ENCODE peak calls at places on chromosomes 16 and 17, in six cellular contexts. One of them, this sample, is unnamed.

GRCh38 chr16:66508914-66509496 is 40.9 kb downstream of the TK2 start:
- DNase-seq in GM12878: no peak
- DNase-seq in foreskin fibroblast: no peak
- DNase-seq in cardiac muscle cell: no peak
- DNase-seq in mucosa of descending colon: no peak
- DNase-seq in left ventricle myocardium inferior: no peak
- DNase-seq in this sample: no peak

GRCh38 chr16:72990003-72990521 is 57.9 kb downstream of the ZFHX3 start:
- DNase-seq in left ventricle myocardium inferior: peak
- DNase-seq in mucosa of descending colon: peak
- DNase-seq in cardiac muscle cell: peak
- DNase-seq in GM12878: no peak
- DNase-seq in foreskin fibroblast: peak
- DNase-seq in this sample: peak

GRCh38 chr17:29846298-29846697 is 83.7 kb downstream of the SSH2 start:
- DNase-seq in GM12878: no peak
- DNase-seq in mucosa of descending colon: no peak
- DNase-seq in left ventricle myocardium inferior: no peak
- DNase-seq in foreskin fibroblast: peak
- DNase-seq in cardiac muscle cell: no peak
- DNase-seq in this sample: no peak

GRCh38 chr17:50141026-50141749 is 9.3 kb downstream of the PPP1R9B start:
- DNase-seq in left ventricle myocardium inferior: no peak
- DNase-seq in mucosa of descending colon: no peak
- DNase-seq in GM12878: no peak
- DNase-seq in foreskin fibroblast: no peak
- DNase-seq in cardiac muscle cell: no peak
- DNase-seq in this sample: no peak

GRCh38 chr17:72496461-72496860 is 375.6 kb downstream of the SOX9 start:
- DNase-seq in cardiac muscle cell: no peak
- DNase-seq in foreskin fibroblast: no peak
- DNase-seq in mucosa of descending colon: no peak
- DNase-seq in GM12878: no peak
- DNase-seq in left ventricle myocardium inferior: no peak
- DNase-seq in this sample: no peak

GRCh38 chr16:50298075-50298460 is 31.7 kb downstream of the ADCY7 start:
- DNase-seq in mucosa of descending colon: no peak
- DNase-seq in foreskin fibroblast: no peak
- DNase-seq in left ventricle myocardium inferior: no peak
- DNase-seq in GM12878: no peak
- DNase-seq in cardiac muscle cell: no peak
- DNase-seq in this sample: no peak

GRCh38 chr16:82892327-82892726 is 265.6 kb downstream of the CDH13 start:
- DNase-seq in mucosa of descending colon: no peak
- DNase-seq in foreskin fibroblast: no peak
- DNase-seq in cardiac muscle cell: peak
- DNase-seq in left ventricle myocardium inferior: no peak
- DNase-seq in GM12878: no peak
- DNase-seq in this sample: peak

GRCh38 chr16:17275076-17275732 is 195.6 kb downstream of the XYLT1 start:
- DNase-seq in GM12878: no peak
- DNase-seq in left ventricle myocardium inferior: no peak
- DNase-seq in cardiac muscle cell: no peak
- DNase-seq in mucosa of descending colon: peak
- DNase-seq in foreskin fibroblast: peak
- DNase-seq in this sample: no peak

GRCh38 chr17:79620207-79621038 is 9.6 kb upstream of the RBFOX3 start:
- DNase-seq in GM12878: no peak
- DNase-seq in cardiac muscle cell: no peak
- DNase-seq in mucosa of descending colon: no peak
- DNase-seq in left ventricle myocardium inferior: peak
- DNase-seq in foreskin fibroblast: no peak
- DNase-seq in this sample: no peak

GRCh38 chr16:2432286-2432685 is 3.0 kb downstream of the CCNF start:
- DNase-seq in foreskin fibroblast: no peak
- DNase-seq in GM12878: no peak
- DNase-seq in mucosa of descending colon: no peak
- DNase-seq in cardiac muscle cell: no peak
- DNase-seq in left ventricle myocardium inferior: no peak
- DNase-seq in this sample: no peak

GRCh38 chr16:2429037-2429770 is at the start of gene CCNF:
- DNase-seq in GM12878: peak
- DNase-seq in cardiac muscle cell: peak
- DNase-seq in mucosa of descending colon: peak
- DNase-seq in left ventricle myocardium inferior: peak
- DNase-seq in foreskin fibroblast: peak
- DNase-seq in this sample: peak

GRCh38 chr16:2428787-2429036 is 535 bp upstream of the CCNF start:
- DNase-seq in foreskin fibroblast: no peak
- DNase-seq in cardiac muscle cell: no peak
- DNase-seq in GM12878: no peak
- DNase-seq in left ventricle myocardium inferior: no peak
- DNase-seq in mucosa of descending colon: no peak
- DNase-seq in this sample: no peak

GRCh38 chr16:2428051-2428786 is 1.0 kb upstream of the CCNF start:
- DNase-seq in cardiac muscle cell: peak
- DNase-seq in mucosa of descending colon: peak
- DNase-seq in left ventricle myocardium inferior: no peak
- DNase-seq in foreskin fibroblast: peak
- DNase-seq in GM12878: no peak
- DNase-seq in this sample: peak

GRCh38 chr16:2429771-2430663 is 770 bp downstream of the CCNF start:
- DNase-seq in cardiac muscle cell: peak
- DNase-seq in left ventricle myocardium inferior: no peak
- DNase-seq in mucosa of descending colon: peak
- DNase-seq in foreskin fibroblast: peak
- DNase-seq in GM12878: no peak
- DNase-seq in this sample: peak
- TF ChIP-seq CTCF in cardiac muscle cell: peak
- TF ChIP-seq CTCF in left ventricle myocardium inferior: no peak
- TF ChIP-seq CTCF in mucosa of descending colon: no peak
- TF ChIP-seq CTCF in foreskin fibroblast: peak
- TF ChIP-seq CTCF in GM12878: peak
- TF ChIP-seq CTCF in this sample: no peak

DNA sequence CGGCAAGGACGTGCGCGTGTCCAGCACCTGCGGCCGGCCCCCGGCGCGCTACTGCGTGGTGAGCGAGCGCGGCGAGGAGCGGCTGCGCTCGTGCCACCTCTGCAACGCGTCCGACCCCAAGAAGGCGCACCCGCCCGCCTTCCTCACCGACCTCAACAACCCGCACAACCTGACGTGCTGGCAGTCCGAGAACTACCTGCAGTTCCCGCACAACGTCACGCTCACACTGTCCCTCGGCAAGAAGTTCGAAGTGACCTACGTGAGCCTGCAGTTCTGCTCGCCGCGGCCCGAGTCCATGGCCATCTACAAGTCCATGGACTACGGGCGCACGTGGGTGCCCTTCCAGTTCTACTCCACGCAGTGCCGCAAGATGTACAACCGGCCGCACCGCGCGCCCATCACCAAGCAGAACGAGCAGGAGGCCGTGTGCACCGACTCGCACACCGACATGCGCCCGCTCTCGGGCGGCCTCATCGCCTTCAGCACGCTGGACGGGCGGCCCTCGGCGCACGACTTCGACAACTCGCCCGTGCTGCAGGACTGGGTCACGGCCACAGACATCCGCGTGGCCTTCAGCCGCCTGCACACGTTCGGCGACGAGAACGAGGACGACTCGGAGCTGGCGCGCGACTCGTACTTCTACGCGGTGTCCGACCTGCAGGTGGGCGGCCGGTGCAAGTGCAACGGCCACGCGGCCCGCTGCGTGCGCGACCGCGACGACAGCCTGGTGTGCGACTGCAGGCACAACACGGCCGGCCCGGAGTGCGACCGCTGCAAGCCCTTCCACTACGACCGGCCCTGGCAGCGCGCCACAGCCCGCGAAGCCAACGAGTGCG is 1.5 kb downstream of the NTN1 start:
- DNase-seq in GM12878: no peak
- DNase-seq in mucosa of descending colon: no peak
- DNase-seq in cardiac muscle cell: peak
- DNase-seq in left ventricle myocardium inferior: peak
- DNase-seq in foreskin fibroblast: peak
- DNase-seq in this sample: peak
- H3K4me3 ChIP-seq in GM12878: no peak
- H3K4me3 ChIP-seq in mucosa of descending colon: no peak
- H3K4me3 ChIP-seq in cardiac muscle cell: peak
- H3K4me3 ChIP-seq in left ventricle myocardium inferior: peak
- H3K4me3 ChIP-seq in foreskin fibroblast: peak
- H3K4me3 ChIP-seq in this sample: no peak

DNA sequence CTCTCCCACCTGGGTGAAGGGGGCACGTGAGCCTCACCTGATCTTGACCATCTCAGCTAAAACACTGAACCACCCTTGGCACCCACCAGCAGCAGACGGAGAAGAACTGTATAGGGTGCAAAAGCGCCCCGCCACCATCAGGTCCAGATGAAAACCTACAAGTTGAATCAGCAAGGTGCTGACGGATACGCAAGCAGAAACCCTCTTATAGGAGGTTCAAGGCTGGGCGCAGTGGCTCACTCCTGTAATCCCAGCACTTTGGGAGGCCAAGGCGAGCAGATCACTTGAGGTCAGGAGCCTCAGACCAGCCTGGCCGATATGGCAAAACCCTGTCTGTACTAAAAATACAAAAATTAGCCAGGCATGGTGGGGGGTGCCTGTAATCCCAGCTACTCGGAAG is 575 bp upstream of the IL17C start:
- DNase-seq in mucosa of descending colon: no peak
- DNase-seq in left ventricle myocardium inferior: no peak
- DNase-seq in foreskin fibroblast: no peak
- DNase-seq in GM12878: no peak
- DNase-seq in cardiac muscle cell: no peak
- DNase-seq in this sample: no peak
- TF ChIP-seq CTCF in mucosa of descending colon: no peak
- TF ChIP-seq CTCF in left ventricle myocardium inferior: no peak
- TF ChIP-seq CTCF in foreskin fibroblast: no peak
- TF ChIP-seq CTCF in GM12878: no peak
- TF ChIP-seq CTCF in cardiac muscle cell: no peak
- TF ChIP-seq CTCF in this sample: no peak

GRCh38 chr16:87058728-87059250 is 258.4 kb downstream of the C16orf95 start:
- DNase-seq in cardiac muscle cell: no peak
- DNase-seq in foreskin fibroblast: no peak
- DNase-seq in left ventricle myocardium inferior: no peak
- DNase-seq in GM12878: no peak
- DNase-seq in mucosa of descending colon: no peak
- DNase-seq in this sample: no peak

GRCh38 chr16:87057951-87058560 is 259.1 kb downstream of the C16orf95 start:
- DNase-seq in foreskin fibroblast: no peak
- DNase-seq in left ventricle myocardium inferior: no peak
- DNase-seq in GM12878: no peak
- DNase-seq in cardiac muscle cell: no peak
- DNase-seq in mucosa of descending colon: no peak
- DNase-seq in this sample: no peak

GRCh38 chr16:87062569-87063442 is 254.4 kb downstream of the C16orf95 start:
- DNase-seq in mucosa of descending colon: peak
- DNase-seq in GM12878: no peak
- DNase-seq in cardiac muscle cell: peak
- DNase-seq in left ventricle myocardium inferior: peak
- DNase-seq in foreskin fibroblast: peak
- DNase-seq in this sample: peak

GRCh38 chr16:87061521-87061920 is 255.7 kb downstream of the C16orf95 start:
- DNase-seq in GM12878: no peak
- DNase-seq in left ventricle myocardium inferior: no peak
- DNase-seq in cardiac muscle cell: no peak
- DNase-seq in foreskin fibroblast: no peak
- DNase-seq in mucosa of descending colon: no peak
- DNase-seq in this sample: no peak

GRCh38 chr16:87060026-87060986 is 256.9 kb downstream of the C16orf95 start:
- DNase-seq in cardiac muscle cell: peak
- DNase-seq in foreskin fibroblast: peak
- DNase-seq in GM12878: no peak
- DNase-seq in mucosa of descending colon: no peak
- DNase-seq in left ventricle myocardium inferior: no peak
- DNase-seq in this sample: peak
- H3K4me3 ChIP-seq in cardiac muscle cell: no peak
- H3K4me3 ChIP-seq in foreskin fibroblast: no peak
- H3K4me3 ChIP-seq in GM12878: peak
- H3K4me3 ChIP-seq in mucosa of descending colon: no peak
- H3K4me3 ChIP-seq in left ventricle myocardium inferior: no peak
- H3K4me3 ChIP-seq in this sample: no peak

GRCh38 chr16:9091867-9092281 is 430 bp downstream of the HAPSTR1 start:
- DNase-seq in mucosa of descending colon: peak
- DNase-seq in cardiac muscle cell: peak
- DNase-seq in GM12878: no peak
- DNase-seq in foreskin fibroblast: peak
- DNase-seq in left ventricle myocardium inferior: peak
- DNase-seq in this sample: no peak
- TF ChIP-seq CTCF in mucosa of descending colon: no peak
- TF ChIP-seq CTCF in cardiac muscle cell: no peak
- TF ChIP-seq CTCF in GM12878: no peak
- TF ChIP-seq CTCF in foreskin fibroblast: no peak
- TF ChIP-seq CTCF in left ventricle myocardium inferior: no peak
- TF ChIP-seq CTCF in this sample: no peak

GRCh38 chr16:58462499-58462996 is 37.4 kb upstream of the NDRG4 start:
- DNase-seq in GM12878: no peak
- DNase-seq in cardiac muscle cell: no peak
- DNase-seq in mucosa of descending colon: no peak
- DNase-seq in left ventricle myocardium inferior: no peak
- DNase-seq in foreskin fibroblast: no peak
- DNase-seq in this sample: no peak
- H3K4me3 ChIP-seq in GM12878: no peak
- H3K4me3 ChIP-seq in cardiac muscle cell: no peak
- H3K4me3 ChIP-seq in mucosa of descending colon: no peak
- H3K4me3 ChIP-seq in left ventricle myocardium inferior: peak
- H3K4me3 ChIP-seq in foreskin fibroblast: no peak
- H3K4me3 ChIP-seq in this sample: no peak

DNA sequence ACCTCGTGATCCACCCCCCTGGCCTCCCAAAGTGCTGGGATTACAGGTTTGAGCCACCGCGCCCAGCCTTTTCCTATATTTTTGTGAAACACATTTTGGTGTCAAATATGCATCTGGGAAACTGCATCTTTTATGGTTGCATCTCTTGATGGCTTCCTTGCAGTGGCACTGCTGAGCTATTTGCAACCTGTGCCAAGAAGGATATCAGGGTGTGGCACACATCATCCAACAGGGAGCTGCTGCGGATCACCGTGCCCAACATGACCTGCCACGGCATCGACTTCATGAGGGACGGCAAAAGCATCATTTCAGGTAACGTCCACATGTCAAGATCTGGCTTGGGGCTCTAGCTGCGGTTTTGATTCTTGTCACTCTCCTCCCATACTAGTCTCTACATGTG is 16.8 kb upstream of the USP43 start:
- DNase-seq in left ventricle myocardium inferior: no peak
- DNase-seq in mucosa of descending colon: peak
- DNase-seq in foreskin fibroblast: no peak
- DNase-seq in cardiac muscle cell: no peak
- DNase-seq in GM12878: no peak
- DNase-seq in this sample: no peak
- TF ChIP-seq CTCF in left ventricle myocardium inferior: no peak
- TF ChIP-seq CTCF in mucosa of descending colon: no peak
- TF ChIP-seq CTCF in foreskin fibroblast: no peak
- TF ChIP-seq CTCF in cardiac muscle cell: no peak
- TF ChIP-seq CTCF in GM12878: no peak
- TF ChIP-seq CTCF in this sample: no peak

GRCh38 chr16:85171004-85171808 is 58.9 kb upstream of the CIBAR2 start:
- DNase-seq in cardiac muscle cell: no peak
- DNase-seq in left ventricle myocardium inferior: no peak
- DNase-seq in mucosa of descending colon: no peak
- DNase-seq in foreskin fibroblast: no peak
- DNase-seq in GM12878: no peak
- DNase-seq in this sample: no peak
- H3K4me3 ChIP-seq in cardiac muscle cell: peak
- H3K4me3 ChIP-seq in left ventricle myocardium inferior: peak
- H3K4me3 ChIP-seq in mucosa of descending colon: no peak
- H3K4me3 ChIP-seq in foreskin fibroblast: peak
- H3K4me3 ChIP-seq in GM12878: no peak
- H3K4me3 ChIP-seq in this sample: peak

This sample was measured in cardiac fibroblast.